ENCODE peak calls at places on chromosomes 2 and 18, in five cellular contexts. S, U, A, L and V are unnamed samples.
A peak's percentile ranks its signal among the peaks of the same experiment; 100 is the strongest.

GRCh38 chr18:33014060-33014796 is 241.4 kb upstream of the KLHL14 start:
- DNase-seq in S (no peak), U (no peak), L (no peak), A (no peak), V (no peak)

GRCh38 chr2:147149589-147150245 is 695.1 kb upstream of the ACVR2A start:
- DNase-seq in L (no peak), U (no peak), S (peak; percentile 93), A (no peak), V (no peak)

GRCh38 chr2:231931481-231931915 is 5.3 kb upstream of the NPPC start:
- DNase-seq in A (no peak), U (no peak), L (peak; percentile 46), S (no peak), V (no peak)

GRCh38 chr2:65018141-65018582 is 29.0 kb downstream of the SLC1A4 start:
- DNase-seq in L (peak; percentile 42), S (no peak), A (no peak), U (no peak), V (no peak)

GRCh38 chr18:48952287-48953095 is 1.7 kb upstream of the SMAD7 start:
- DNase-seq in L (peak; percentile 85), S (peak; percentile 96), A (peak; percentile 80), U (no peak), V (peak; percentile 62)

GRCh38 chr18:22703883-22704626 is 229.1 kb upstream of the RBBP8 start:
- DNase-seq in U (no peak), A (peak; percentile 80), S (peak; percentile 52), L (no peak), V (peak; percentile 15)

GRCh38 chr2:153872311-153873061 is 764 bp downstream of the GALNT13 start:
- DNase-seq in L (no peak), S (peak; percentile 1), U (no peak), A (no peak), V (peak; percentile 23)

GRCh38 chr2:230170532-230170931 is 49.3 kb downstream of the SP110 start:
- DNase-seq in S (no peak), A (no peak), U (no peak), L (no peak), V (no peak)

GRCh38 chr2:19351499-19351898 is 6.9 kb downstream of the OSR1 start:
- DNase-seq in S (no peak), U (no peak), L (no peak), A (no peak), V (no peak)
- H3K27me3 ChIP-seq in S (no peaks in the 10 kb centered on the region), U (peaks cover 78% of the 10 kb centered on the region), L (peaks cover 59% of the 10 kb centered on the region), A (no peaks in the 10 kb centered on the region), V (peaks cover 69% of the 10 kb centered on the region)

GRCh38 chr2:217939629-217940245 is 63.1 kb downstream of the TNS1 start:
- DNase-seq in S (no peak), A (no peak), U (no peak), L (peak; percentile 43), V (no peak)

GRCh38 chr2:217939220-217939619 is 63.6 kb downstream of the TNS1 start:
- DNase-seq in A (no peak), S (no peak), U (no peak), L (no peak), V (no peak)

GRCh38 chr2:217936952-217937351 is 65.8 kb downstream of the TNS1 start:
- DNase-seq in U (no peak), S (no peak), L (peak; percentile 6), A (no peak), V (no peak)

GRCh38 chr2:217937446-217937845 is 65.3 kb downstream of the TNS1 start:
- DNase-seq in L (peak; percentile 68), S (no peak), A (no peak), U (no peak), V (no peak)

DNA sequence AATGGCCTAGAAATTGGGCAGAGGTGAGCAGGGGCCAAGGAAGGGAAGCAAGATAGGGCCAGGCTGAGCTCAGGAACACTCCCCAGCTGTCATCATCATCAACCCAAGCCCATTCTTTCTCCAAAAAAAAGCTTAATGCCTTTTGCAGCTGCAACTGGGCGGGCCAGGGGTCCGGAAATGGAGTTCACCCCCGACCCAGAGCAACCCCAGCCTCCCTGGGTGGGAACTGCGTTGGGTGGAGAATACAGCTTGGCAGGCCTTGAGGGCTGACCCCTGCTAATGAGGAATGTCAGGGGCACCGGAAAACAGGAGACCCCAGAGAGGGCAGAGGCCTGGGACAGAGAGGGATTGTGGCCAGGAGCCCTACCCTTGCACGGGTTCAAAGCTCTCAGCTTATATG is 64.8 kb downstream of the TNS1 start:
- DNase-seq in A (no peak), L (peak; percentile 56), S (no peak), U (no peak), V (no peak)
- H3K4me1 ChIP-seq in A (no peaks in the 10 kb centered on the region), L (peaks cover 100% of the 10 kb centered on the region), S (peaks cover 82% of the 10 kb centered on the region), U (no peaks in the 10 kb centered on the region), V (peaks cover 48% of the 10 kb centered on the region)

GRCh38 chr2:118853647-118854367 is 6.4 kb upstream of the EN1 start:
- DNase-seq in A (no peak), L (no peak), U (no peak), S (no peak), V (no peak)
- H3K27me3 ChIP-seq in A (no peaks in the 10 kb centered on the region), L (peaks cover 100% of the 10 kb centered on the region), U (peaks cover 77% of the 10 kb centered on the region), S (peaks cover 18% of the 10 kb centered on the region), V (peaks cover 90% of the 10 kb centered on the region)

DNA sequence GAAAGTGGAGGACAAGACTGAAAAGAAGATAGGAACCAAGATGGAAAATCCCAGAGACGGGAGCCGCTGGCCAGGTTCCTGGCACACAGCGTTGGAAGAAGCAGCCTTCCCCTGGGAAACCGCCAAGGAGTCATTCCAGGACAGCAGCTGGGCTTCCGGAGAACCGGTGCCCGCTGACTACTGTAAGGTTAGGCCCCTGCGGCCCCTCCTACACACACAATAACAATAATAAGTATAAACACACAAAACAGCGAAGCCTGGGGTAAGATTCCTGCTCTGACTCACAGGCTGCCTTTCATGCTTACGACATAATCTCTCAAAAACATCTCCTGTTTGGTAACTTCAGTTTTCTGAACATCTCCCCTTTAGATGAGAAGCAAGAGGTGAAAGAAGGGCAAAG is 28.1 kb upstream of the MYCN start:
- DNase-seq in S (peak; percentile 46), L (peak; percentile 62), U (no peak), A (no peak), V (peak; percentile 58)
- H3K4me1 ChIP-seq in S (no peaks in the 10 kb centered on the region), L (peaks cover 50% of the 10 kb centered on the region), U (no peaks in the 10 kb centered on the region), A (no peaks in the 10 kb centered on the region), V (no peaks in the 10 kb centered on the region)

DNA sequence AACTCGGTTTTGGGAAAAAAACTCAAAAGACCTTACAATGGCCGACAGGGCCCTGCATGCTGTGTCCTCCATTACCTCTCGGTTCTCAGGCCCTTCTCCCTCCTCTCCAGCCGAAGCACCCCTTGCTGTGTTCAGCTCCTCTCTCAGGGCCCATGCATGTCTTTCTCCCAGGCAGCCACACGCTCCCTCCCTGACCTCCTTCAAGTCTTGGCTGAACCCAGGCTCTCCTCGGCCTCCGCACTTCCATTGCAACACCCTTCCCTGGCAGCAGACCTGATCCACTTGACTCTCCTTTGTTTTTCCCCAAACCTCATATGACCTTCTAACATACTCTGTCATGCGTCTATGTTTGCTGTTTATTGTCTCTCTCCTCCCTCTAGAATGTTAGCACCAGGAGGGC is 114.0 kb downstream of the CYP26B1 start:
- DNase-seq in U (no peak), L (no peak), A (no peak), S (no peak), V (no peak)
- H3K27me3 ChIP-seq in U (no peaks in the 10 kb centered on the region), L (peaks cover 43% of the 10 kb centered on the region), A (no peaks in the 10 kb centered on the region), S (no peaks in the 10 kb centered on the region), V (no peaks in the 10 kb centered on the region)

GRCh38 chr2:205464681-205465080 is 217.6 kb upstream of the NRP2 start:
- DNase-seq in A (no peak), L (no peak), U (no peak), S (no peak), V (no peak)
- H3K4me1 ChIP-seq in A (peaks cover 12% of the 10 kb centered on the region), L (no peaks in the 10 kb centered on the region), U (no peaks in the 10 kb centered on the region), S (peaks cover 16% of the 10 kb centered on the region), V (no peaks in the 10 kb centered on the region)